ENCODE peak calls at places on chromosomes 4 and X, in eight cellular contexts. X, K, H, C, U, L, T and M are unnamed samples.

GRCh38 chr4:112423591-112423990 is 92.4 kb downstream of the NEUROG2 start:
- ATAC-seq in X (no peak), K (no peak), H (no peak), C (no peak), U (no peak), L (no peak), T (no peak), M (no peak)

GRCh38 chr4:85720736-85721135 is 245.8 kb downstream of the ARHGAP24 start:
- ATAC-seq in X (no peak), K (no peak), H (no peak), C (no peak), U (no peak), L (no peak), T (no peak), M (no peak)

GRCh38 chr4:82606622-82607021 is 44.8 kb upstream of the TMEM150C start:
- ATAC-seq in X (no peak), K (no peak), H (peak), C (no peak), U (no peak), L (no peak), T (no peak), M (no peak)

GRCh38 chr4:2101346-2102044 is 42.4 kb downstream of the NAT8L start:
- ATAC-seq in X (no peak), K (no peak), H (no peak), C (no peak), U (no peak), L (no peak), T (no peak), M (no peak)

GRCh38 chrX:44012484-44013096 is 39.4 kb upstream of the NDP start:
- ATAC-seq in X (no peak), K (no peak), H (no peak), C (peak), U (no peak), L (peak), T (peak), M (peak)

GRCh38 chr4:101019313-101019712 is 328.0 kb downstream of the PPP3CA start:
- ATAC-seq in X (no peak), K (no peak), H (no peak), C (no peak), U (no peak), L (no peak), T (no peak), M (no peak)

GRCh38 chr4:53702334-53703266 is 111.3 kb upstream of the LNX1 start:
- ATAC-seq in X (peak), K (peak), H (peak), C (peak), U (peak), L (peak), T (peak), M (peak)

GRCh38 chrX:150980711-150981110 is 2.4 kb upstream of the HMGB3 start:
- ATAC-seq in X (no peak), K (no peak), H (no peak), C (no peak), U (no peak), L (no peak), T (no peak), M (no peak)

GRCh38 chr4:139767168-139767567 is 101.5 kb downstream of the MGST2 start:
- ATAC-seq in X (no peak), K (no peak), H (no peak), C (no peak), U (peak), L (no peak), T (no peak), M (no peak)

GRCh38 chr4:29459926-29460325 is 1260.2 kb upstream of the PCDH7 start:
- ATAC-seq in X (no peak), K (no peak), H (no peak), C (no peak), U (no peak), L (no peak), T (no peak), M (no peak)

GRCh38 chr4:25386926-25387325 is 9.9 kb downstream of the ANAPC4 start:
- ATAC-seq in X (no peak), K (no peak), H (no peak), C (no peak), U (no peak), L (no peak), T (no peak), M (no peak)

GRCh38 chr4:150219841-150220240 is 141.6 kb downstream of the DCLK2 start:
- ATAC-seq in X (no peak), K (no peak), H (no peak), C (no peak), U (no peak), L (no peak), T (no peak), M (no peak)

GRCh38 chrX:13778916-13779315 is 38.0 kb downstream of the GPM6B start:
- ATAC-seq in X (no peak), K (no peak), H (peak), C (no peak), U (no peak), L (no peak), T (no peak), M (no peak)

GRCh38 chr4:60981534-60981933 is 218.6 kb upstream of the ADGRL3 start:
- ATAC-seq in X (no peak), K (no peak), H (no peak), C (no peak), U (peak), L (no peak), T (no peak), M (no peak)

GRCh38 chrX:84248226-84248625 is 60.2 kb upstream of the RPS6KA6 start:
- ATAC-seq in X (no peak), K (no peak), H (no peak), C (no peak), U (no peak), L (no peak), T (no peak), M (no peak)

GRCh38 chr4:25313194-25313895 is 771 bp downstream of the ZCCHC4 start:
- ATAC-seq in X (no peak), K (peak), H (peak), C (no peak), U (no peak), L (no peak), T (no peak), M (no peak)

GRCh38 chr4:128385683-128386304 is 98.2 kb upstream of the PGRMC2 start:
- ATAC-seq in X (peak), K (peak), H (peak), C (no peak), U (peak), L (peak), T (no peak), M (peak)

GRCh38 chr4:170109586-170110289 is 20.0 kb upstream of the AADAT start:
- ATAC-seq in X (no peak), K (no peak), H (peak), C (no peak), U (no peak), L (peak), T (no peak), M (no peak)

GRCh38 chr4:175539498-175539897 is 272.6 kb downstream of the GPM6A start:
- ATAC-seq in X (no peak), K (no peak), H (no peak), C (no peak), U (no peak), L (no peak), T (no peak), M (no peak)

GRCh38 chrX:71067079-71067478 is 1.1 kb downstream of the SNX12 start:
- ATAC-seq in X (no peak), K (no peak), H (no peak), C (no peak), U (no peak), L (no peak), T (no peak), M (no peak)

GRCh38 chrX:44447214-44447613 is 95.4 kb downstream of the FUNDC1 start:
- ATAC-seq in X (no peak), K (no peak), H (no peak), C (no peak), U (no peak), L (no peak), T (no peak), M (no peak)

GRCh38 chrX:1077140-1077539 is 135.3 kb downstream of the CRLF2 start:
- ATAC-seq in X (no peak), K (no peak), H (no peak), C (no peak), U (no peak), L (no peak), T (no peak), M (no peak)

GRCh38 chr4:177907736-177908424 is 465.6 kb upstream of the AGA start:
- ATAC-seq in X (no peak), K (no peak), H (no peak), C (no peak), U (no peak), L (no peak), T (no peak), M (no peak)

GRCh38 chr4:123870283-123870876 is 473.8 kb downstream of the SPRY1 start:
- ATAC-seq in X (no peak), K (peak), H (no peak), C (no peak), U (no peak), L (no peak), T (no peak), M (no peak)

GRCh38 chr4:54781771-54782170 is 124.0 kb downstream of the KIT start:
- ATAC-seq in X (no peak), K (no peak), H (no peak), C (no peak), U (no peak), L (peak), T (no peak), M (no peak)

GRCh38 chrX:150602296-150602695 is 33.9 kb downstream of the MTM1 start:
- ATAC-seq in X (no peak), K (no peak), H (no peak), C (no peak), U (no peak), L (no peak), T (no peak), M (no peak)

GRCh38 chrX:106022238-106022637 is 16.3 kb downstream of the SERPINA7 start:
- ATAC-seq in X (no peak), K (no peak), H (no peak), C (no peak), U (no peak), L (no peak), T (no peak), M (no peak)

GRCh38 chrX:1212532-1212931 is at the start of gene CRLF2:
- ATAC-seq in X (no peak), K (no peak), H (no peak), C (peak), U (peak), L (peak), T (no peak), M (no peak)

GRCh38 chr4:105598787-105599186 is 46.4 kb downstream of the ARHGEF38 start:
- ATAC-seq in X (no peak), K (no peak), H (no peak), C (no peak), U (no peak), L (no peak), T (no peak), M (no peak)
- TF ChIP-seq POLR2AphosphoS5 in X (no peak), K (no peak), H (no peak), C (no peak), U (no peak), L (no peak), T (no peak), M (no peak)

DNA sequence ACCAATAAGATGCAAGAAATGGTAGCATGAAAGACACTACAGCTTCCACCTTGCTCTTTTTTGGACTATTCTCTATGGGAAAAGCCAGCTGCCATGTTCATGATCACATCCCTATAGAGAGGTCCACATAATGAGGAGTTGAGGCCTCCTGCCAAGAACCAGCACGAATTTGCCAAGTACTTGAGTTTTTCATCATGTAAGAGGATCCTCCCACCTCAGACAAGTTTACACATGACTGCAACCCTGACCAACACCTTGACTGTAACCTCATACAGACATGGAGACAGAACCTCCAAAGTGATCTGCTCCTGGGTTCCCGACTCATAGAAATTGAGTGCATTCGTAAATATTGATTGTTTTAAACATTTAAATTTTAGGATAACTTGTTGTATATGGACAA is 135.2 kb upstream of the TSPAN5 start:
- ATAC-seq in X (peak), K (no peak), H (no peak), C (no peak), U (no peak), L (no peak), T (no peak), M (no peak)
- H3K27ac ChIP-seq in X (no peak), K (no peak), H (no peak), C (no peak), U (no peak), L (no peak), T (no peak), M (no peak)

DNA sequence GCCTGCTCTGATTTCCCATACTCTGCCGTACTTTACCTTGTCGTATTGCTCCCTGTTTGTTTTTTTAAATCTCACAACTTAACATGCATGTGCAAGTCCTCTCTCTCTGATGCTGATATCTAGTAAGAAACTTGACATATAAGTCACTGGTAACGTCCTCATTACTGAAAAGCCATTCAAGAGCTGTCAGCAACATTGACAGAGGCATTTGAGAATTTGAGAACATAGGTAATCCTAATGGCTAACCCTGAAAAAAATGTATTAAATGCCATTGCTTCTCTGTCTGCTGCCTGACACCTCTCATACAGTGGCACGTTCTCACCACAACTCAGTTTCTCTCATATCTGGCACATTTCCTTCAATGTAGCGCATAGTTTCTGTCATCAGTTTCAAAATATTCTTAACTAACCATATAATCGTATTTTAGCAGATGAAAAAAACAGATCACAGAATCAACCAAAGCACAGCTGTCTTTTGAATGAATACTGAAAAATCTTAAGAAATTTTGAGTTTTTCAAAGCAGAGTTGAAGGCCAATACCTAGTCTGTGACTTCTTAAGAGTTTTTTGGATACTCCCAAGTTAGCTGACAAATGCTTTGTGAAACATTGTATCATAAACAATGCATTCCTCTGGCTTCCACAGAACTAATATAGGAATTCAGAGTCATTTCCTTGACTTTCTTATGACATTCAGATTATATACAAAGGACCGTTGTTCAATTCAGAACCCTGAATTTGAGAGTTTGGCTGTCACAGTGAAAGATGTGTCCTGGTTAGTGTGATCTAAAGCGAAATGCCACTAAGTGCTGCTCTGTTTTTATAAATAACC is 996.4 kb downstream of the C4orf33 start:
- ATAC-seq in X (no peak), K (no peak), H (no peak), C (no peak), U (no peak), L (no peak), T (no peak), M (no peak)
- TF ChIP-seq POLR2AphosphoS5 in X (no peak), K (no peak), H (no peak), C (no peak), U (no peak), L (no peak), T (no peak), M (no peak)

GRCh38 chrX:16185725-16186136 is 18.4 kb downstream of the MAGEB17 start:
- ATAC-seq in X (peak), K (no peak), H (no peak), C (peak), U (peak), L (no peak), T (no peak), M (no peak)
- H3K27ac ChIP-seq in X (peak), K (no peak), H (peak), C (peak), U (no peak), L (no peak), T (no peak), M (no peak)

GRCh38 chrX:40189018-40189417 is 91.3 kb upstream of the BCOR start:
- ATAC-seq in X (no peak), K (no peak), H (no peak), C (no peak), U (no peak), L (no peak), T (no peak), M (no peak)
- TF ChIP-seq POLR2AphosphoS5 in X (no peak), K (no peak), H (no peak), C (no peak), U (no peak), L (no peak), T (no peak), M (no peak)

GRCh38 chrX:56800307-56800706 is 71.3 kb downstream of the NBDY start:
- ATAC-seq in X (no peak), K (no peak), H (no peak), C (no peak), U (no peak), L (no peak), T (no peak), M (no peak)

GRCh38 chrX:56798866-56799864 is 70.1 kb downstream of the NBDY start:
- ATAC-seq in X (no peak), K (peak), H (no peak), C (no peak), U (no peak), L (no peak), T (no peak), M (peak)

GRCh38 chrX:56802428-56802827 is 73.4 kb downstream of the NBDY start:
- ATAC-seq in X (no peak), K (no peak), H (no peak), C (no peak), U (peak), L (no peak), T (no peak), M (no peak)

GRCh38 chrX:56802921-56803848 is 74.1 kb downstream of the NBDY start:
- ATAC-seq in X (peak), K (peak), H (peak), C (no peak), U (peak), L (peak), T (peak), M (peak)

DNA sequence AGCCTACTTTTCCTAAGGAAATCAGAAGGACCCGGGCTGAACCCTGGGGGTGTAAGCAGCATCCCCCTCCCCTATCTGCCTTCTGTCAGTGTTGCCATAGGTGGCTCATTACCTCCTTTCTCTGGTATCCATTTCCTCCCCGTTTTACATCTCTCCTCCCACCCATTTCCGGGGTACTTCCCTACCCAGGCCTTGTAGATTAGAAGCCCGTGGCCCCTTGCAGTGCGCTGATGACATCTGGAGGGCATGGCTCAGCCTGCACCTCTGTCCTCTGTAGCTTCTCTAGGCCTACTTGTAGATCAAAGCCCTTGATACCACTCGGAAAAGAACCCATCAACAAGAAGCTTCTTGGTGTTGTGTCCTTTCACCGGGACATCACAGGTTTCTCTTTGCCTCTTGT is 71.8 kb downstream of the NBDY start:
- ATAC-seq in X (peak), K (no peak), H (no peak), C (no peak), U (peak), L (no peak), T (no peak), M (no peak)
- H3K27ac ChIP-seq in X (no peak), K (no peak), H (no peak), C (no peak), U (peak), L (no peak), T (no peak), M (no peak)

GRCh38 chr4:18109677-18110076 is 88.1 kb upstream of the LCORL start:
- ATAC-seq in X (no peak), K (no peak), H (no peak), C (no peak), U (no peak), L (no peak), T (no peak), M (no peak)
- TF ChIP-seq POLR2AphosphoS5 in X (no peak), K (no peak), H (no peak), C (no peak), U (no peak), L (no peak), T (no peak), M (no peak)

DNA sequence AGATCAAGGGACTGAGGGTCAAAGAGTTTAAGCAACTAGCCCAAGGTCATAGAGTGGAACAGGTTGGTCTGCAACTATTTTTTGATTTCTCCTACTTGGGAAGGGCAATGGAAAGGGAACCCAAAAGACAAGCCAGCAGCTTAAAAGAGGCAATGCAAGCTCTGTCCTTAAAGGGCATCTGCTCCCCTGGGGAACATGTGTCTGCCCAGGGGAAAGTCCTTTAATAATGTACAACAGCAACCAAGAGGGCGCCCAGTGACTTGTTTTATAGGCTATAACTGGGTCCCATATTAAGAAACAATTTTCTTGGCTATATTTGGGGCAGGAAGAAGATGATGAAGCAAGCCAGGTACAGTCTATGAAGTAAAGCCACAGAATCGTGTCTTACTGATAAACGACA is 54.7 kb upstream of the RBM47 start:
- ATAC-seq in X (no peak), K (no peak), H (no peak), C (no peak), U (peak), L (no peak), T (no peak), M (no peak)
- H3K27ac ChIP-seq in X (no peak), K (no peak), H (no peak), C (no peak), U (no peak), L (no peak), T (no peak), M (no peak)

DNA sequence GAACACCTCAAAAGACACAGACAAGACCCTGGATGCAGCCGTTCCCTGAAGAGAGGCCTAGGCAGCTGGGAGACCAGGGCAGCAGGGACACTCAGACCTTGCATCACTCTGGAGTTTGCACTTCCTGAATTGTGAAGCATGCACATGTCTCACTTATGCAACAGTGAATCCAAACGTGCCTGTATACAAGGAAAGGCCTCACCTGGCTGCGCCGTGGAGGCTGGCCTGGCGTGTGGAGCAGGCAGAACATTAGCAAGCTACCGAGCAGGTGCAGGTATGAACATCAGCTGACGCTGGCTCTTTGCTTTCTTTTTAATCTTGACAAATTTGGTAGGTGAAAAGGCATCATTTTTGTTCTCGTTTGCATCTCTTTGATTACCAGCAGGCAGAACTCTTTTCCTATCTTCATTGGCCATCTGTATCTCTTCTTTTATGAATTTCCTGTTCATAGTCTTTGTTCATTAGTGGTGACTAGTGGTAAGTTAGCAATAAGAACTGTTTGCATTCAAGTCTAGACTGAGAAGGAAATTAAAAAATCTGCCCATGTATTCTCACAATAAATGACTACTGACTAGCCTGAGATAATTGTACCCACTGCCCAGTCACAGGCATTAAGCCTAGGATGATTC is 37.2 kb upstream of the IRAK1 start:
- ATAC-seq in X (no peak), K (peak), H (no peak), C (no peak), U (no peak), L (peak), T (no peak), M (peak)
- TF ChIP-seq POLR2AphosphoS5 in X (no peak), K (no peak), H (no peak), C (no peak), U (no peak), L (no peak), T (no peak), M (no peak)